ENCODE peak calls at places on chromosomes 2 and 18, in four cellular contexts. One of them, this sample, is unnamed.
A peak's percentile ranks its signal among the peaks of the same experiment; 100 is the strongest.

GRCh38 chr2:75053484-75054112 is 95.2 kb downstream of the POLE4 start:
- DNase-seq in HCT116: peak; percentile 36
- DNase-seq in A549: peak; percentile 62
- DNase-seq in GM12878: peak; percentile 69
- DNase-seq in this sample: peak; percentile 92

GRCh38 chr2:88452151-88452851 is at the start of gene FOXI3:
- DNase-seq in HCT116: no peak
- DNase-seq in A549: no peak
- DNase-seq in GM12878: no peak
- DNase-seq in this sample: peak; percentile 65

GRCh38 chr2:105671156-105671555 is 73.6 kb upstream of the NCK2 start:
- DNase-seq in HCT116: no peak
- DNase-seq in A549: no peak
- DNase-seq in GM12878: no peak
- DNase-seq in this sample: no peak

GRCh38 chr2:26465266-26465925 is 12.5 kb downstream of the OTOF start:
- DNase-seq in GM12878: no peak
- DNase-seq in A549: no peak
- DNase-seq in HCT116: no peak
- DNase-seq in this sample: no peak

GRCh38 chr2:180927030-180927686 is 53.2 kb upstream of the UBE2E3 start:
- DNase-seq in HCT116: no peak
- DNase-seq in GM12878: no peak
- DNase-seq in A549: no peak
- DNase-seq in this sample: no peak

GRCh38 chr2:72745679-72746368 is 80.0 kb downstream of the EXOC6B start:
- DNase-seq in HCT116: peak; percentile 48
- DNase-seq in GM12878: no peak
- DNase-seq in A549: peak; percentile 87
- DNase-seq in this sample: peak; percentile 85

GRCh38 chr2:231883468-231883881 is 42.7 kb downstream of the NPPC start:
- DNase-seq in HCT116: no peak
- DNase-seq in GM12878: no peak
- DNase-seq in A549: no peak
- DNase-seq in this sample: no peak

GRCh38 chr2:236507393-236508085 is 62.1 kb upstream of the ACKR3 start:
- DNase-seq in A549: no peak
- DNase-seq in GM12878: no peak
- DNase-seq in HCT116: no peak
- DNase-seq in this sample: peak; percentile 92

DNA sequence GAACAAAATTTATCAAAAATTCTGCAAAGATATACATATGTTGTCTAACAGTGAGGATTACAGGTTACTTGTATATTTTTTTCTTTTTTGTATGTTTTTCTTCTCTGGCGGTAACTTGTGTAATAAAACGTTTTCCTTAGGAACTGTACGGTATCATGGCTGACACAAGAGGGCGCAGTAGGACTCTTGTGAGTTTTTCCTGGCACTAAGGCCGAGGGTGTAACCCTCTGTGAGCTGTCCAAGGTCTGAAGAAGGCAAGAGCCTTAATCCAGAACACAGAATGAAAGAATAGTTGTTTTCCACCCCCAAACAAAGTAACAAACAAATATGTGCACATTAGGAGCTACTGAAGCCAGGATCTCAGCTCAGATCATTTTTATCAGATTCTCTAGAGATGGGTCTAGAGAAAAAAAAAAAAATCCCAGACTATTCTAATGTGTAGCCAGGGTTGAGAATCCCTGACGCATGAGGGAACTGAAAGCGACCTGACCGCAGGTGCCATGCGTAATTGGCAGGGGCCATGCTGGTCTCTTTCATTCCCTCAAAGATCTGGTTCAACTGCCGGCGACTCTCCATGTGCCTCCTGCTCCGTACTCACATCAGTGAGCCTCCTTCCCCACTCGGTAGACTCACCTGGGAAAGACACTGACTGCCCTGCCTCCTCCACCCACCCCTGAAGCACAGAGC is 27.0 kb downstream of the TMEM200C start:
- DNase-seq in A549: peak; percentile 76
- DNase-seq in GM12878: peak; percentile 16
- DNase-seq in HCT116: no peak
- DNase-seq in this sample: peak; percentile 95
- TF ChIP-seq REST in A549: peak; percentile 93
- TF ChIP-seq REST in GM12878: peak; percentile 97
- TF ChIP-seq REST in HCT116: peak; percentile 24
- TF ChIP-seq REST in this sample: peak; percentile 88

GRCh38 chr2:97726311-97727064 is 13.1 kb downstream of the ZAP70 start:
- DNase-seq in HCT116: no peak
- DNase-seq in GM12878: no peak
- DNase-seq in A549: no peak
- DNase-seq in this sample: no peak
- H3K4me2 ChIP-seq in HCT116: no peak overlapping the region
- H3K4me2 ChIP-seq in GM12878: no peak overlapping the region
- H3K4me2 ChIP-seq in A549: no peak overlapping the region
- H3K4me2 ChIP-seq in this sample: no peak overlapping the region

GRCh38 chr2:134410831-134411231 is 157.0 kb downstream of the MGAT5 start:
- DNase-seq in A549: no peak
- DNase-seq in GM12878: no peak
- DNase-seq in HCT116: no peak
- DNase-seq in this sample: no peak
- TF ChIP-seq REST in A549: no peak
- TF ChIP-seq REST in GM12878: no peak
- TF ChIP-seq REST in HCT116: no peak
- TF ChIP-seq REST in this sample: no peak

DNA sequence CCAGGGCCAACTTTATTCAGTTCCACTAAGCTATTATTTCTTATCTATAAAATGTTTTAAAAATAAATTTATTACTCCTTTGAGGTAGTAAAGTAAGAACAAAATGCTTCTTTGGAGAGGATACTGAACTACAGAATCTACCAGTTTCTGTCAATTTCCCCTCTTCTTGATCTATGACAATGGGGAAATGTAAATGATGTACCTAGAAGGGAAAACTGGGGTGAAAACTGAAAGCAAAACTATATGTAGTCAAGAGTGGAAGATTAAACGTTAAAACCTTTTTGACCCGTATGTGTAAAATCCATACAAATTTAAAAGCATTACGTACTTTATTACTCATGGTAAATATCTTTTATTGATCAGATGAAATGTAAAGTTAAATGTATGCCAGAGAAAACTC is 1287.8 kb upstream of the TMEFF2 start:
- DNase-seq in A549: no peak
- DNase-seq in HCT116: no peak
- DNase-seq in GM12878: peak; percentile 1
- DNase-seq in this sample: no peak
- H3K4me2 ChIP-seq in A549: no peak overlapping the region
- H3K4me2 ChIP-seq in HCT116: no peak overlapping the region
- H3K4me2 ChIP-seq in GM12878: no peak overlapping the region
- H3K4me2 ChIP-seq in this sample: no peak overlapping the region

GRCh38 chr18:77132369-77133050 is at the start of gene MBP:
- DNase-seq in HCT116: no peak
- DNase-seq in A549: peak; percentile 45
- DNase-seq in GM12878: no peak
- DNase-seq in this sample: peak; percentile 93

GRCh38 chr18:77133051-77133919 is 702 bp upstream of the MBP start:
- DNase-seq in A549: no peak
- DNase-seq in GM12878: no peak
- DNase-seq in HCT116: no peak
- DNase-seq in this sample: peak; percentile 64

GRCh38 chr18:77130229-77131099 is 2.1 kb downstream of the MBP start:
- DNase-seq in HCT116: no peak
- DNase-seq in GM12878: no peak
- DNase-seq in A549: no peak
- DNase-seq in this sample: no peak

GRCh38 chr18:77131100-77131651 is 1.4 kb downstream of the MBP start:
- DNase-seq in HCT116: no peak
- DNase-seq in A549: no peak
- DNase-seq in GM12878: no peak
- DNase-seq in this sample: peak; percentile 42

DNA sequence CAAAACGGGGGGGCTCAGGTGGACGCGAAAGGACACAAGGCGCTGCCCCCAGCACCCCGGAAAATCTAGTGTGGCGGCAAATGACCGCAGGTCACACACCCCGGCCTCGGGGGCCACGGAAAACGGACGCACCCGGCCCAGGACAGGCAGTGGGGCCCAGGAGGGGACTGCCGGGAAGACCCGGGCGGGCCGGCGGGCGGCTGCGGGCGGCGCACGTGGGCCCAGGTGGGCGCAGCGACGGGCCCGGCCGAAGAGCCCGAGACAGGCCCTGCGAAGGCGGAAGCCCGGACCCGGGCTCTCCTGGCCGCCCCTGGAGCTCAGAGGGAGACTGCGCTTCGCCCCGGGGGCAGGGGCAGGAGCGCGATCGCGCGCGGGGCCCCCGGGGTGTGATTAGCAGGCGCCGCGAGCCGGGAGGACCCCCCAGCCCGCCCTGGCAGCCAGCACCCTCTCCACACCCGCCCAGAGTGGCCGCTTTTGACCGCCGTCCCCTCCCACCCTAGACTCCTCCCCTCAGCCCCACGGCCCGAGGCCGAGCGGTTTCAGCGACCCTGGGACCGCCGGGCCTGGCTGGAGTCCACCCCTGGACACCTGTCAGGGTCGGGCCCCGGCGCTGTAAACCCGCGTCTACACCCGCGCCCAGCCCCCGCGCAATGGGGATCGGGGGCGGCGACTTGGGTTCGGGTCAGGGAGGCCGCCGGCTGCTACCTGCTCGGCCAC is 773 bp downstream of the MBP start:
- DNase-seq in HCT116: no peak
- DNase-seq in GM12878: no peak
- DNase-seq in A549: peak; percentile 54
- DNase-seq in this sample: peak; percentile 51
- TF ChIP-seq REST in HCT116: no peak
- TF ChIP-seq REST in GM12878: no peak
- TF ChIP-seq REST in A549: no peak
- TF ChIP-seq REST in this sample: no peak

GRCh38 chr18:26457611-26458350 is 90.6 kb downstream of the KCTD1 start:
- DNase-seq in A549: no peak
- DNase-seq in HCT116: no peak
- DNase-seq in GM12878: no peak
- DNase-seq in this sample: peak; percentile 95
- H3K4me2 ChIP-seq in A549: peak overlapping the region; percentile 59
- H3K4me2 ChIP-seq in HCT116: no peak overlapping the region
- H3K4me2 ChIP-seq in GM12878: no peak overlapping the region
- H3K4me2 ChIP-seq in this sample: no peak overlapping the region

GRCh38 chr18:58407649-58408407 is 221.1 kb downstream of the ALPK2 start:
- DNase-seq in GM12878: no peak
- DNase-seq in HCT116: no peak
- DNase-seq in A549: peak; percentile 66
- DNase-seq in this sample: no peak
- TF ChIP-seq REST in GM12878: no peak
- TF ChIP-seq REST in HCT116: no peak
- TF ChIP-seq REST in A549: no peak
- TF ChIP-seq REST in this sample: no peak

DNA sequence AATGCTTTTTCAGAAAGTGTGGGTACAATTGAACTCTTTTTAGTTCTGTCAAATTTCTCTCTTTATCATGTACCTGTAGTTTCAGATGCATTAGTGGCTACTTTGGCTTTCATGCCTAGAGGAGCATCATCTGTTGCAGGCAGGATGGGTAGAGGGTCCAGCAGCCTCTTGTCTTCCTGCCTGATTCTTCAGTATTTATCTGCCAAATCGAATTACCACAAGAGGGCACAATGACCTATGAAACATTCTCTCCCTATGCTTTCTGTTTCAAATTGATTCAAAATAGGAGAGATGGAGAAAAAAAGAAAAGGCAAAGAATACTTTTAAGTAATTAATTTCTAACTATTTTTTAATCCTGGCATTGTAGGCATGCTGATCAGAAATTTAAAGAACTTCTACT is 477.2 kb downstream of the TRIB2 start:
- DNase-seq in HCT116: no peak
- DNase-seq in A549: peak; percentile 22
- DNase-seq in GM12878: peak; percentile 31
- DNase-seq in this sample: peak; percentile 74
- H3K4me2 ChIP-seq in HCT116: no peak overlapping the region
- H3K4me2 ChIP-seq in A549: no peak overlapping the region
- H3K4me2 ChIP-seq in GM12878: peak overlapping the region; percentile 14
- H3K4me2 ChIP-seq in this sample: no peak overlapping the region

DNA sequence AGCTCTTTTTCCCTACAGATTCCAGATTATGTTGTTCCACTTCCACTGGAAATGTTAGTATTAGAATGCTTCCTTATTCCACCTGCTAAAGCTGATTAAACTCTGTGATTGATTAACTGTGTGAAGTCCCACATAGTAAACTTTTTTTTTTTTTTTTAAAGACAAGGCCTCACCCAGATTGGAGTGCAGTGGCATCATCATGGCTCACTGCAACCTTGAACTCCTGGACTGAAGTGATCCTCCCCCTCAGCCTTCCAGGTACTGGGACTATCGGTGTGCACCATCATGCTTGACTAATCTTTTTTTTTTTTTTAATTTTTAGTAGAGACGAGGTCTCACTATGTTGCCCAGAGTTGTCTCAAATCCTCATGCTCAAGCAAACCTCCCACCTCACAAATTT is 108.5 kb upstream of the RBMS1 start:
- DNase-seq in HCT116: no peak
- DNase-seq in GM12878: no peak
- DNase-seq in A549: no peak
- DNase-seq in this sample: no peak
- TF ChIP-seq REST in HCT116: no peak
- TF ChIP-seq REST in GM12878: no peak
- TF ChIP-seq REST in A549: no peak
- TF ChIP-seq REST in this sample: no peak